ENCODE peak calls at places on chromosomes 7 and 10, in five cellular contexts. One of them, this sample, is unnamed.

GRCh38 chr10:47365561-47365960 is 17.4 kb downstream of the RBP3 start:
- DNase-seq in A549: no peak
- DNase-seq in fibroblast of pulmonary artery: no peak
- DNase-seq in choroid plexus epithelial cell: no peak
- DNase-seq in PC-9: no peak
- DNase-seq in this sample: no peak

GRCh38 chr10:13201132-13201531 is 33.0 kb downstream of the UCMA start:
- DNase-seq in fibroblast of pulmonary artery: no peak
- DNase-seq in A549: no peak
- DNase-seq in PC-9: no peak
- DNase-seq in choroid plexus epithelial cell: peak
- DNase-seq in this sample: peak

GRCh38 chr7:36037121-36037662 is 115.9 kb upstream of the EEPD1 start:
- DNase-seq in choroid plexus epithelial cell: peak
- DNase-seq in PC-9: peak
- DNase-seq in A549: peak
- DNase-seq in fibroblast of pulmonary artery: peak
- DNase-seq in this sample: peak

GRCh38 chr10:97332586-97333350 is 1.8 kb downstream of the FRAT2 start:
- DNase-seq in choroid plexus epithelial cell: peak
- DNase-seq in PC-9: peak
- DNase-seq in A549: peak
- DNase-seq in fibroblast of pulmonary artery: peak
- DNase-seq in this sample: peak

GRCh38 chr10:95833038-95833673 is 74.6 kb upstream of the CC2D2B start:
- DNase-seq in fibroblast of pulmonary artery: no peak
- DNase-seq in choroid plexus epithelial cell: no peak
- DNase-seq in A549: no peak
- DNase-seq in PC-9: no peak
- DNase-seq in this sample: no peak

GRCh38 chr7:140214075-140214684 is 37.4 kb upstream of the KDM7A start:
- DNase-seq in choroid plexus epithelial cell: peak
- DNase-seq in A549: no peak
- DNase-seq in PC-9: peak
- DNase-seq in fibroblast of pulmonary artery: peak
- DNase-seq in this sample: peak

GRCh38 chr7:40810274-40810673 is 675.5 kb downstream of the SUGCT start:
- DNase-seq in choroid plexus epithelial cell: no peak
- DNase-seq in PC-9: no peak
- DNase-seq in fibroblast of pulmonary artery: no peak
- DNase-seq in A549: no peak
- DNase-seq in this sample: peak

GRCh38 chr10:103657061-103657591 is 163.6 kb downstream of the NEURL1 start:
- DNase-seq in fibroblast of pulmonary artery: no peak
- DNase-seq in PC-9: no peak
- DNase-seq in A549: no peak
- DNase-seq in choroid plexus epithelial cell: no peak
- DNase-seq in this sample: no peak

GRCh38 chr10:88386878-88387773 is 196.0 kb downstream of the RNLS start:
- DNase-seq in PC-9: no peak
- DNase-seq in A549: peak
- DNase-seq in fibroblast of pulmonary artery: peak
- DNase-seq in choroid plexus epithelial cell: peak
- DNase-seq in this sample: peak

GRCh38 chr7:138934861-138935260 is 46.3 kb downstream of the KIAA1549 start:
- DNase-seq in PC-9: peak
- DNase-seq in A549: no peak
- DNase-seq in fibroblast of pulmonary artery: peak
- DNase-seq in choroid plexus epithelial cell: peak
- DNase-seq in this sample: peak

GRCh38 chr10:17454181-17454800 is at the start of gene ST8SIA6:
- DNase-seq in PC-9: no peak
- DNase-seq in A549: peak
- DNase-seq in choroid plexus epithelial cell: peak
- DNase-seq in fibroblast of pulmonary artery: peak
- DNase-seq in this sample: peak

GRCh38 chr7:131174391-131174790 is 153.3 kb upstream of the MKLN1 start:
- DNase-seq in fibroblast of pulmonary artery: no peak
- DNase-seq in choroid plexus epithelial cell: no peak
- DNase-seq in A549: no peak
- DNase-seq in PC-9: no peak
- DNase-seq in this sample: no peak

GRCh38 chr10:43315096-43315495 is 48.2 kb upstream of the RASGEF1A start:
- DNase-seq in PC-9: no peak
- DNase-seq in choroid plexus epithelial cell: no peak
- DNase-seq in fibroblast of pulmonary artery: no peak
- DNase-seq in A549: no peak
- DNase-seq in this sample: no peak

GRCh38 chr10:132257271-132257670 is 50.5 kb downstream of the STK32C start:
- DNase-seq in choroid plexus epithelial cell: peak
- DNase-seq in PC-9: no peak
- DNase-seq in fibroblast of pulmonary artery: peak
- DNase-seq in A549: no peak
- DNase-seq in this sample: peak

GRCh38 chr10:86657011-86657395 is 2.7 kb downstream of the OPN4 start:
- DNase-seq in fibroblast of pulmonary artery: no peak
- DNase-seq in choroid plexus epithelial cell: no peak
- DNase-seq in A549: no peak
- DNase-seq in PC-9: no peak
- DNase-seq in this sample: no peak

GRCh38 chr10:506451-507354 is 182.8 kb downstream of the DIP2C start:
- DNase-seq in choroid plexus epithelial cell: no peak
- DNase-seq in fibroblast of pulmonary artery: no peak
- DNase-seq in PC-9: no peak
- DNase-seq in A549: no peak
- DNase-seq in this sample: no peak

GRCh38 chr10:18100664-18101063 is 39.6 kb upstream of the CACNB2 start:
- DNase-seq in fibroblast of pulmonary artery: peak
- DNase-seq in choroid plexus epithelial cell: peak
- DNase-seq in PC-9: no peak
- DNase-seq in A549: no peak
- DNase-seq in this sample: no peak

GRCh38 chr10:52632591-52632990 is 140.0 kb downstream of the MBL2 start:
- DNase-seq in fibroblast of pulmonary artery: no peak
- DNase-seq in A549: no peak
- DNase-seq in PC-9: no peak
- DNase-seq in choroid plexus epithelial cell: peak
- DNase-seq in this sample: no peak

GRCh38 chr10:74072503-74072902 is 74.6 kb downstream of the VCL start:
- DNase-seq in choroid plexus epithelial cell: peak
- DNase-seq in fibroblast of pulmonary artery: peak
- DNase-seq in PC-9: peak
- DNase-seq in A549: peak
- DNase-seq in this sample: peak

GRCh38 chr10:5297466-5297865 is 67.3 kb upstream of the UCN3 start:
- DNase-seq in A549: no peak
- DNase-seq in fibroblast of pulmonary artery: peak
- DNase-seq in PC-9: no peak
- DNase-seq in choroid plexus epithelial cell: peak
- DNase-seq in this sample: no peak

GRCh38 chr10:71086439-71087080 is 125.8 kb upstream of the UNC5B start:
- DNase-seq in choroid plexus epithelial cell: no peak
- DNase-seq in PC-9: no peak
- DNase-seq in A549: no peak
- DNase-seq in fibroblast of pulmonary artery: no peak
- DNase-seq in this sample: no peak

GRCh38 chr10:17021661-17022060 is 108.0 kb downstream of the CUBN start:
- DNase-seq in PC-9: no peak
- DNase-seq in fibroblast of pulmonary artery: no peak
- DNase-seq in A549: no peak
- DNase-seq in choroid plexus epithelial cell: no peak
- DNase-seq in this sample: no peak

GRCh38 chr7:112202819-112203218 is 3.4 kb downstream of the DOCK4 start:
- DNase-seq in fibroblast of pulmonary artery: peak
- DNase-seq in A549: no peak
- DNase-seq in PC-9: no peak
- DNase-seq in choroid plexus epithelial cell: peak
- DNase-seq in this sample: no peak

GRCh38 chr10:37619336-37619735 is 238.1 kb downstream of the ZNF248 start:
- DNase-seq in fibroblast of pulmonary artery: no peak
- DNase-seq in A549: no peak
- DNase-seq in choroid plexus epithelial cell: no peak
- DNase-seq in PC-9: no peak
- DNase-seq in this sample: no peak

GRCh38 chr10:103542764-103543616 is 49.5 kb downstream of the NEURL1 start:
- DNase-seq in choroid plexus epithelial cell: peak
- DNase-seq in fibroblast of pulmonary artery: peak
- DNase-seq in A549: peak
- DNase-seq in PC-9: no peak
- DNase-seq in this sample: peak

GRCh38 chr10:97714401-97715258 is 1.1 kb downstream of the MARVELD1 start:
- DNase-seq in A549: peak
- DNase-seq in fibroblast of pulmonary artery: peak
- DNase-seq in PC-9: peak
- DNase-seq in choroid plexus epithelial cell: peak
- DNase-seq in this sample: peak

GRCh38 chr7:1707756-1708611 is 37.9 kb downstream of the ELFN1 start:
- DNase-seq in fibroblast of pulmonary artery: no peak
- DNase-seq in A549: no peak
- DNase-seq in choroid plexus epithelial cell: no peak
- DNase-seq in PC-9: no peak
- DNase-seq in this sample: no peak
- TF ChIP-seq CTCF in fibroblast of pulmonary artery: peak
- TF ChIP-seq CTCF in A549: peak
- TF ChIP-seq CTCF in choroid plexus epithelial cell: peak
- TF ChIP-seq CTCF in PC-9: peak
- TF ChIP-seq CTCF in this sample: no peak

GRCh38 chr7:149500201-149500600 is 2.6 kb upstream of the ZNF746 start:
- DNase-seq in A549: no peak
- DNase-seq in PC-9: no peak
- DNase-seq in fibroblast of pulmonary artery: no peak
- DNase-seq in choroid plexus epithelial cell: no peak
- DNase-seq in this sample: no peak

GRCh38 chr7:149496642-149497391 is 792 bp downstream of the ZNF746 start:
- DNase-seq in choroid plexus epithelial cell: peak
- DNase-seq in A549: peak
- DNase-seq in fibroblast of pulmonary artery: peak
- DNase-seq in PC-9: no peak
- DNase-seq in this sample: peak

GRCh38 chr7:149494738-149495368 is 2.8 kb downstream of the ZNF746 start:
- DNase-seq in PC-9: no peak
- DNase-seq in A549: peak
- DNase-seq in fibroblast of pulmonary artery: peak
- DNase-seq in choroid plexus epithelial cell: peak
- DNase-seq in this sample: no peak

GRCh38 chr7:149495785-149496641 is 1.6 kb downstream of the ZNF746 start:
- DNase-seq in fibroblast of pulmonary artery: peak
- DNase-seq in A549: peak
- DNase-seq in choroid plexus epithelial cell: peak
- DNase-seq in PC-9: no peak
- DNase-seq in this sample: peak

GRCh38 chr7:149497467-149498261 is at the start of gene ZNF746:
- DNase-seq in fibroblast of pulmonary artery: peak
- DNase-seq in A549: peak
- DNase-seq in choroid plexus epithelial cell: peak
- DNase-seq in PC-9: peak
- DNase-seq in this sample: peak
- TF ChIP-seq CTCF in fibroblast of pulmonary artery: peak
- TF ChIP-seq CTCF in A549: peak
- TF ChIP-seq CTCF in choroid plexus epithelial cell: peak
- TF ChIP-seq CTCF in PC-9: peak
- TF ChIP-seq CTCF in this sample: peak

DNA sequence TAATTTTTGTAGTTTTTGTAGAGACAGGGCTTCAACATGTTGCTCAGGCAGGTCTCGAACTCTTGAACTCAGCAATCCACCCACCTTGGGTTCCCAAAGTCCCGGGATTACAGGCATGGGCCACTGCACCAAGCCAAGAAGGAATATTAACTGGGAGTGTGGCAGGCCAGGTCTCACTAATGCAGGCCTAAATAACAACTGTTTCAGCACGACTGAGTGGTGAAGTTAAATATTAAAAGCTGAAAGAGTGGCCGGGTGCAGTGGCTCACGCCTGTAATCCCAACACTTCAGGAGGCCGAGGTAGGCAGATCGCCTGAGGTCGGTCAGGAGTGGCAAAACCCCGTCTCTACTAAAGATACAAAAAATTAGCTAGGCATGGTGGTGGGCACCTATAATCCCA is 21.1 kb downstream of the CHUK start:
- DNase-seq in choroid plexus epithelial cell: no peak
- DNase-seq in fibroblast of pulmonary artery: no peak
- DNase-seq in A549: no peak
- DNase-seq in PC-9: no peak
- DNase-seq in this sample: no peak
- TF ChIP-seq CTCF in choroid plexus epithelial cell: no peak
- TF ChIP-seq CTCF in fibroblast of pulmonary artery: no peak
- TF ChIP-seq CTCF in A549: no peak
- TF ChIP-seq CTCF in PC-9: no peak
- TF ChIP-seq CTCF in this sample: no peak

GRCh38 chr7:134949171-134949570 is 37.1 kb upstream of the AGBL3 start:
- DNase-seq in fibroblast of pulmonary artery: no peak
- DNase-seq in PC-9: no peak
- DNase-seq in A549: no peak
- DNase-seq in choroid plexus epithelial cell: peak
- DNase-seq in this sample: no peak

GRCh38 chr7:134957005-134957404 is 29.3 kb upstream of the AGBL3 start:
- DNase-seq in choroid plexus epithelial cell: no peak
- DNase-seq in fibroblast of pulmonary artery: no peak
- DNase-seq in A549: no peak
- DNase-seq in PC-9: no peak
- DNase-seq in this sample: no peak

GRCh38 chr7:134959810-134960209 is 26.5 kb upstream of the AGBL3 start:
- DNase-seq in choroid plexus epithelial cell: no peak
- DNase-seq in A549: no peak
- DNase-seq in PC-9: no peak
- DNase-seq in fibroblast of pulmonary artery: no peak
- DNase-seq in this sample: no peak

GRCh38 chr7:134948736-134949135 is 37.6 kb upstream of the AGBL3 start:
- DNase-seq in fibroblast of pulmonary artery: peak
- DNase-seq in A549: peak
- DNase-seq in choroid plexus epithelial cell: peak
- DNase-seq in PC-9: peak
- DNase-seq in this sample: no peak

DNA sequence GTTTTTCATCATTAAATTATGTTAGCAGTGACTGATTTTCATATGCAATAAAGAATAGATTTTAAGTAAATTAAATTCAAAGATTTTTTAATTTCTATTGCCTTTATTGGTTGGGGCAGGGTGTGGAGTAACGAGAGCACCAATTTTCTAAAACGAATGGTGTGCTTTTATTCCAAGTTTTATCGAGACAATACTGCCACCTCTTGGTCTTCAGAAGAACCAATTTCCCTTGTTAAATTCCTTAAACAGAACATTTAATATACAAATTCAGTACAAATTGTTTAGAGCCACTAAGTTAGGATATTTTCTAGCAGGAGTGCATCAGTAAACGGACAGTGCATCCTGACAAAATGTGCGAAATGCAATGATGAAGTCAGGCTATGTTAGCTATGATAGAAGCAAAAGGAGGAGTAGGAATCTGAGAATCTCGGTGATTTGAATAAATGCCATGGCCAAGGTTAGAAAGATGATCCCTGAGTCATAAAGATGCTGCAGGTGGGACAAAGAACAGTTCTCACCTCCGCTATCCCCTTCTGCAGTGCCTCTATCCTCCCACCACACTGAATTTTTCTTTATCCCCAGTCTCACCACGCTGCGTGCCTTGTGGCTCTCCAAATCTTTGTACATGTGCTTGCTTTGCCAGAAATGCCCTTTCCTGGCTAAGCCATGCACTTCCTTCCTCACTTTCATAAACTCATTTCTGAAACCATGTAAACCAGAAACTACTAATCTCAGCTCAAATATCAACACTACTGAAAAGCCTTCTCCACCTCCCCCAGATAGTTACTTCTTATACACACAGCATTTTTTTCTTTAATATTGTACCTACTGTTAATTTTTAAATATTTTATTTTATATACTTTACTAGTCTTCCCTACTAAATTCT is 31.9 kb upstream of the AGBL3 start:
- DNase-seq in A549: peak
- DNase-seq in PC-9: peak
- DNase-seq in fibroblast of pulmonary artery: peak
- DNase-seq in choroid plexus epithelial cell: peak
- DNase-seq in this sample: no peak
- TF ChIP-seq CTCF in A549: peak
- TF ChIP-seq CTCF in PC-9: peak
- TF ChIP-seq CTCF in fibroblast of pulmonary artery: peak
- TF ChIP-seq CTCF in choroid plexus epithelial cell: peak
- TF ChIP-seq CTCF in this sample: peak